ENCODE peak calls at places on chromosomes 13 and 19, in seven cellular contexts. V is colonic mucosa, T is ovary, M is AG10803, C is tibial artery, E is keratinocyte, J is fibroblast of lung. I is an unnamed sample.

GRCh38 chr13:34412817-34413365 is 529.2 kb upstream of the NBEA start:
- DNase-seq in V (no peak), T (no peak), M (peak), C (no peak), E (no peak), J (no peak), I (peak)

GRCh38 chr19:55720801-55721200 is 17.4 kb downstream of the NLRP9 start:
- DNase-seq in V (no peak), T (no peak), M (no peak), C (no peak), E (no peak), J (no peak), I (no peak)

GRCh38 chr13:53782400-53783030 is 753.9 kb downstream of the OLFM4 start:
- DNase-seq in V (peak), T (no peak), M (peak), C (no peak), E (no peak), J (peak), I (peak)

GRCh38 chr13:79417741-79418140 is 11.7 kb upstream of the RBM26 start:
- DNase-seq in V (no peak), T (no peak), M (no peak), C (no peak), E (no peak), J (no peak), I (no peak)

GRCh38 chr13:51681037-51681678 is 96.9 kb downstream of the WDFY2 start:
- DNase-seq in V (no peak), T (no peak), M (peak), C (no peak), E (peak), J (peak), I (peak)

GRCh38 chr19:36972594-36972993 is 56.5 kb downstream of the ZNF568 start:
- DNase-seq in V (no peak), T (no peak), M (no peak), C (peak), E (no peak), J (no peak), I (no peak)

GRCh38 chr19:750640-751423 is at the start of gene MISP:
- DNase-seq in V (peak), T (no peak), M (no peak), C (no peak), E (no peak), J (no peak), I (no peak)

GRCh38 chr13:39788097-39788496 is 132.6 kb downstream of the COG6 start:
- DNase-seq in V (no peak), T (no peak), M (no peak), C (no peak), E (no peak), J (no peak), I (no peak)

GRCh38 chr19:44576843-44577565 is 36.4 kb upstream of the IGSF23 start:
- DNase-seq in V (peak), T (no peak), M (peak), C (no peak), E (no peak), J (peak), I (peak)

GRCh38 chr19:45687599-45687998 is 4.2 kb downstream of the SNRPD2 start:
- DNase-seq in V (no peak), T (no peak), M (no peak), C (no peak), E (no peak), J (no peak), I (no peak)

GRCh38 chr19:10544242-10544752 is 593 bp downstream of the ATG4D start:
- DNase-seq in V (peak), T (peak), M (no peak), C (no peak), E (no peak), J (no peak), I (no peak)

GRCh38 chr13:43874512-43875092 is 4.9 kb downstream of the CCDC122 start:
- DNase-seq in V (no peak), T (no peak), M (peak), C (no peak), E (no peak), J (peak), I (peak)

GRCh38 chr19:51031880-51032225 is 2.9 kb downstream of the KLK12 start:
- DNase-seq in V (no peak), T (no peak), M (no peak), C (no peak), E (no peak), J (no peak), I (no peak)

GRCh38 chr13:19766637-19767036 is 16.1 kb downstream of the PSPC1 start:
- DNase-seq in V (no peak), T (no peak), M (no peak), C (no peak), E (no peak), J (no peak), I (no peak)

GRCh38 chr13:45337395-45337794 is 3.6 kb downstream of the TPT1 start:
- DNase-seq in V (no peak), T (no peak), M (no peak), C (no peak), E (no peak), J (no peak), I (no peak)

GRCh38 chr19:5595129-5595528 is 27.4 kb upstream of the TINCR start:
- DNase-seq in V (no peak), T (no peak), M (no peak), C (no peak), E (no peak), J (no peak), I (no peak)

GRCh38 chr19:19109601-19110000 is 28.7 kb downstream of the TMEM161A start:
- DNase-seq in V (no peak), T (peak), M (no peak), C (no peak), E (no peak), J (peak), I (peak)

GRCh38 chr13:48400820-48401219 is 12.1 kb downstream of the LPAR6 start:
- DNase-seq in V (no peak), T (no peak), M (peak), C (no peak), E (peak), J (peak), I (peak)

GRCh38 chr13:53408847-53409568 is 380.4 kb downstream of the OLFM4 start:
- DNase-seq in V (no peak), T (peak), M (no peak), C (no peak), E (no peak), J (no peak), I (no peak)

GRCh38 chr19:7866399-7867091 is 7.6 kb downstream of the PRR36 start:
- DNase-seq in V (no peak), T (no peak), M (no peak), C (no peak), E (no peak), J (no peak), I (no peak)

GRCh38 chr19:5826531-5827341 is 12.8 kb downstream of the FUT6 start:
- DNase-seq in V (peak), T (no peak), M (peak), C (no peak), E (no peak), J (peak), I (peak)

GRCh38 chr19:31930401-31930800 is 415.0 kb upstream of the ZNF507 start:
- DNase-seq in V (no peak), T (no peak), M (no peak), C (no peak), E (no peak), J (no peak), I (no peak)

GRCh38 chr13:32946558-32946957 is 69.7 kb upstream of the KL start:
- DNase-seq in V (no peak), T (no peak), M (no peak), C (no peak), E (no peak), J (no peak), I (no peak)

GRCh38 chr19:54352041-54352440 is 12.7 kb downstream of the LAIR1 start:
- DNase-seq in V (no peak), T (no peak), M (no peak), C (no peak), E (no peak), J (no peak), I (no peak)

GRCh38 chr19:10586396-10586795 is 716 bp downstream of the AP1M2 start:
- DNase-seq in V (no peak), T (no peak), M (no peak), C (no peak), E (no peak), J (no peak), I (no peak)

GRCh38 chr19:46376241-46377153 is 29.6 kb downstream of the PPP5C start:
- DNase-seq in V (no peak), T (no peak), M (no peak), C (peak), E (no peak), J (no peak), I (no peak)

GRCh38 chr13:23909606-23910005 is 12.3 kb upstream of the C1QTNF9B start:
- DNase-seq in V (no peak), T (no peak), M (no peak), C (no peak), E (no peak), J (no peak), I (no peak)

GRCh38 chr19:29858000-29858596 is 46.3 kb downstream of the CCNE1 start:
- DNase-seq in V (peak), T (no peak), M (no peak), C (no peak), E (no peak), J (no peak), I (no peak)

GRCh38 chr19:41706741-41707501 is 1.5 kb upstream of the CEACAM5 start:
- DNase-seq in V (peak), T (no peak), M (peak), C (peak), E (peak), J (peak), I (peak)

GRCh38 chr19:6226012-6226411 is 53.8 kb downstream of the MLLT1 start:
- DNase-seq in V (no peak), T (no peak), M (no peak), C (no peak), E (no peak), J (no peak), I (no peak)

GRCh38 chr13:75217949-75218348 is 264.0 kb downstream of the TBC1D4 start:
- DNase-seq in V (no peak), T (no peak), M (peak), C (no peak), E (no peak), J (peak), I (peak)

GRCh38 chr13:113742000-113742441 is 17.0 kb upstream of the TMEM255B start:
- DNase-seq in V (peak), T (no peak), M (peak), C (no peak), E (no peak), J (peak), I (peak)

GRCh38 chr13:19713186-19713965 is 69.4 kb downstream of the PSPC1 start:
- DNase-seq in V (no peak), T (no peak), M (peak), C (no peak), E (no peak), J (peak), I (peak)

GRCh38 chr19:55289117-55289796 is 5.5 kb downstream of the BRSK1 start:
- DNase-seq in V (no peak), T (no peak), M (no peak), C (no peak), E (no peak), J (no peak), I (peak)

GRCh38 chr19:38708413-38709024 is 35.8 kb downstream of the CAPN12 start:
- DNase-seq in V (no peak), T (no peak), M (no peak), C (no peak), E (no peak), J (no peak), I (no peak)

GRCh38 chr19:38707512-38708114 is 36.7 kb downstream of the CAPN12 start:
- DNase-seq in V (peak), T (no peak), M (no peak), C (no peak), E (no peak), J (no peak), I (peak)

GRCh38 chr19:38709119-38709518 is 35.2 kb downstream of the CAPN12 start:
- DNase-seq in V (no peak), T (no peak), M (no peak), C (no peak), E (no peak), J (no peak), I (no peak)

GRCh38 chr19:38705197-38706019 is 38.9 kb downstream of the CAPN12 start:
- DNase-seq in V (no peak), T (no peak), M (no peak), C (no peak), E (no peak), J (no peak), I (no peak)

DNA sequence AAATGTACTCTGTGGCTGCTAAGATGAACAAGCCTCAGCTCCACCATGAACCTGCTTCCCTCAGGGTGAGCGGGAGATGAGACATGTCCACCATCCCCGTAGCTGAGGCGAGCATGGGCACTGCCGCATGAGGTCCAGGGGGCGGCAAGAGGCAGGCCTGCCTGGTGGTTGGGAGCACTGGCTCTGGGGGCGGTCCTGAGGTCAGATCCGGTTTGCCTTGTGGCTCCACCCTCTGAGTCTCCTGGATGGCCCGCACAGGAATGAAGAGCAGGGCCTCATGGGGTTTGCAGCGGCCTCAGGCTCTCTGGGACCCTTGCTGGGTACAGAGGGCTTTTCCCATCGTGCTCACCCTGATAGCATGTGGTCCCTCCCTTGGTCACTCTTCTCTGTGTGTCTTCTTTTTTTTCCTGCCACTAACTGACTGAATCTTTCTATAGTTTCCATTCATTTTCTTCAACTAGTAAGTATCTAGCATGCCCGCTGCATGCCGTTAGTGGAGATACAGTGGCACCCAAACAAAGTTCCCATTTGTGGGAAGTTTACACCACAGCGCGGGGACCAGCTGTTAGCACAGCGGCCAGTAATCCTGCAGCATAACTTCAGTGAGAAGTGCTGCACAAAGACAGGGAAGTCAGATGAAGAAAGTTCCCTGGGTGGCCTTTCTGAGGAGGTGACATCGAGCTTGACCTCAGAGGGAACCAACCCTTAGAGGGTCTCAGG is 37.3 kb downstream of the CAPN12 start:
- DNase-seq in V (no peak), T (no peak), M (no peak), C (no peak), E (no peak), J (no peak), I (no peak)
- TF ChIP-seq CTCF in V (no peak), T (no peak), M (no peak), C (no peak), E (no peak), J (no peak), I (no peak)

GRCh38 chr13:28320884-28321574 is 173.9 kb downstream of the FLT1 start:
- DNase-seq in V (no peak), T (no peak), M (no peak), C (no peak), E (no peak), J (peak), I (no peak)

GRCh38 chr13:28320209-28320608 is 174.7 kb downstream of the FLT1 start:
- DNase-seq in V (no peak), T (no peak), M (no peak), C (no peak), E (no peak), J (no peak), I (no peak)

GRCh38 chr13:28322256-28322895 is 172.6 kb downstream of the FLT1 start:
- DNase-seq in V (no peak), T (no peak), M (peak), C (no peak), E (no peak), J (no peak), I (no peak)

GRCh38 chr13:28324181-28324789 is 170.6 kb downstream of the FLT1 start:
- DNase-seq in V (peak), T (no peak), M (peak), C (no peak), E (no peak), J (peak), I (peak)

DNA sequence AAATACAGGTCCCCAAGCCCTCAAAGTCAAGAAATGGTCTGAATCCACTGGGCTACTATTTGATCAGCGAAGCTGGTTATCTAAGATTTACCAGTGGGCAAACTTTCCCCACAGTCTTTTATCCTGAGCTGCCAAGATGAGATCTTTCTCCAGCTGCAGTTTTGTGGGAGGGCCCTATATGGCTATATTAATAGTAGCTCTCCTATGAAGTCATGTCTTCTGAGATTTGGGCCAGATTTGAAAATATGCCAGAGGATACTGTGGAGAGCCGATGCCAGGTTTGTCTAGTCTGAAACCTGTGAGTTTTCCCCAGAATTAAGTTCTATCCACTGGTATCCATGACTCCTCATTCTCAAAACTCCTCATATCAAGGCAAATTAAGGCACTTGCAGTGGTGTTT is 173.2 kb downstream of the FLT1 start:
- DNase-seq in V (no peak), T (no peak), M (no peak), C (no peak), E (no peak), J (no peak), I (no peak)
- H3K4me3 ChIP-seq in V (no peak), T (no peak), M (no peak), C (no peak), E (no peak), J (no peak), I (no peak)

GRCh38 chr19:34502582-34503545 is 21.3 kb downstream of the WTIP start:
- DNase-seq in V (no peak), T (no peak), M (peak), C (peak), E (no peak), J (peak), I (peak)

GRCh38 chr19:34503546-34504272 is 22.2 kb downstream of the WTIP start:
- DNase-seq in V (no peak), T (no peak), M (no peak), C (peak), E (no peak), J (no peak), I (no peak)

GRCh38 chr19:34500656-34501120 is 19.1 kb downstream of the WTIP start:
- DNase-seq in V (no peak), T (no peak), M (no peak), C (no peak), E (no peak), J (no peak), I (no peak)

GRCh38 chr19:34499155-34499834 is 17.7 kb downstream of the WTIP start:
- DNase-seq in V (no peak), T (no peak), M (no peak), C (no peak), E (no peak), J (no peak), I (no peak)

DNA sequence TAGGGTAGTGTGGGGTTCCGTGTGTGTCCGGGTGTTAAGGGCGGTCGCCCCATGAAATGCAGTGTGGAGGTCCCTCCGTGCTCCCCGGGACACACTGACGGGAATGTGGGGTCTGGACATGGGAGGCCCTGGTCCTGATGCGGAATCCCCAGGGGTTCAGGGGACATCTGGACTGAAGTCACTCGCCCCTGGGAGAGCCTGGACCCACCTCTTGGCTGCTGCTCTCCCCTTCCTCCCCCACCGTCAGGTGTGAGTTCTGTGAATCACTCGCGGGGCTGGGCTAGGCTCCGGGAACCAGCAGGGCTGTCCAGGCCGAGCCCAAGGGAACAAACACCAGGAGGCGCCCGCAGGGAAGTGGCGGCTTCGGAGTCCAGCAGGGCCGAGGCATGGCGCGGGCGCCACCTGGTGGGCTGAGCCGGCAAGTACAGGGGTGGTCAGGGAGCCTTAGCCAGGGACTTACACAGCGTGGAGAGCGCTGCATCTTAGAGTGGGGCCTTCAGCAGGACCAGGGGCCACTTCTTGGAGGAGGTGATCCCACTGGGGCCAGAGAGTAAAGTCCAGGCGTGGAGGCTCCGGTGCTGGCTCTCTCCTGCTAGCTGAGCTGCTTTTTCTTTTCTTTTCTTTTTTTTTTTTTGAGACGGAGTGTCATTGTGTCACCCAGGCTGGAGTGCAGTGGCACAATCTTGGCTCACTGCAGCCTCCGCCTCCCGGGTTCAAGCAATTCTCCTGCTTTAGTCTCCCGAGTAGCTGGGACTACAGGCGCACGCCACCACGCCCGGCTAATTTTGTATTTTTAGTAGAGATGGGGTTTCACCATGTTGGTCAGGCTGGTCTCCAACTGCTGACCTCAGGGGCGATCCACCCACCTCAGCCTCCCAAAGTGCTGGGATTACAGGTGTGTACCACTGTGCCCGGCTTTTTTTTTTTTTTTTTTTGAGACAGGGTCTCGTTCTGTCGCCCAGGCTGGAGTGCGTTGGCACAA is 20.1 kb downstream of the WTIP start:
- DNase-seq in V (peak), T (peak), M (peak), C (peak), E (peak), J (peak), I (peak)
- TF ChIP-seq CTCF in V (peak), T (peak), M (peak), C (peak), E (peak), J (peak), I (peak)

DNA sequence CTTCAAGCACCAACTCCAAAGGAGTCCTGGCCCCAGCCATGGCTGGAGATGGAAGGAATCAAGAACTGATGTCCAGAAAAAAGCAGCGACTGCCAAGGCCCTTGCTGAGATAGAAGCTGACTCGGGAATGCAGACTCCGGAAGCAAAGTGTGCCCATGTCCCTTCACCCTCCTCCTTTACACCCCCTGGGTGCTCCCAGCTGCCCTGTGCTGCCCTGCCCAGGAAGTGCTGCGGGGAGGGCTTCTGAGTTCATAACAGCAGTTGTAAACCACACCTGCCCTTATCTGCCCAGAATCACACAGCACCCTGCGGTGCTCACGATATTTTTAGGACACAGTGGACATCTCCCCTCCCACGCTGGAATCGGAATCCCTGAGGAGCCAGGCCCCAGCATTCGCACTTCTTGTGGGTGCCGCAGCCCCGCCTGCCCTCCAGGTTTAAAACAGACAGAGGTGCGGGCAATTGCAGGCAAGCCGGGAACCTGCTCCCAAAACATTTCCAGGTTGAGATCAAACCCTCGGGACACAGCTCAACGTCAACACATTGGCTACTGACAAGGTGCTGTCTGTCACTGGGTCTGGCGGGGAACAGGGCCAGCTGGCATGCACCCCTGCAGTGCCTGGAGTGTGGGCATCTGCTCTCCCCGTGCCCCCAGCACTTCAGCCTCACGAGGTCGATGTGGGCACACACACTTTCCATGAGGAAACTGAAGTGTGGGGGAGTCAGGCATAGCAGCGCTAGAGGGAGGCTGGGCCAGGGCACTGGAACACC is 36.9 kb downstream of the RAB20 start:
- DNase-seq in V (peak), T (no peak), M (no peak), C (peak), E (no peak), J (no peak), I (no peak)
- H3K4me3 ChIP-seq in V (no peak), T (no peak), M (no peak), C (no peak), E (no peak), J (no peak), I (no peak)